ENCODE peak calls at places on chromosomes 5 and 9, in five cellular contexts. E, A, N, Q and F are unnamed samples.

GRCh38 chr5:62475072-62475471 is 62.5 kb downstream of the IPO11 start:
- DNase-seq in E (no peak), Q (no peak), N (no peak), A (no peak), F (peak; percentile 60)

GRCh38 chr9:92185681-92186080 is 70.5 kb upstream of the SPTLC1 start:
- DNase-seq in A (no peak), Q (no peak), N (no peak), E (no peak), F (no peak)

GRCh38 chr5:80213467-80213866 is 42.4 kb downstream of the SERINC5 start:
- DNase-seq in Q (no peak), A (no peak), E (no peak), N (no peak), F (no peak)

GRCh38 chr9:125147401-125147951 is 4.1 kb upstream of the SCAI start:
- DNase-seq in A (no peak), N (no peak), Q (no peak), E (no peak), F (no peak)

GRCh38 chr5:84227221-84227620 is 157.5 kb downstream of the EDIL3 start:
- DNase-seq in Q (no peak), N (no peak), E (no peak), A (no peak), F (no peak)

GRCh38 chr5:69432412-69433206 is 17.7 kb downstream of the MARVELD2 start:
- DNase-seq in Q (no peak), A (no peak), E (no peak), N (no peak), F (no peak)

GRCh38 chr9:92713528-92713927 is 43.6 kb upstream of the IPPK start:
- DNase-seq in E (no peak), A (no peak), Q (no peak), N (no peak), F (no peak)

GRCh38 chr5:55535199-55535905 is 588 bp upstream of the PLPP1 start:
- DNase-seq in A (no peak), E (no peak), Q (no peak), N (no peak), F (no peak)

GRCh38 chr9:136659861-136660784 is 2.6 kb upstream of the EGFL7 start:
- DNase-seq in N (no peak), E (no peak), Q (no peak), A (no peak), F (no peak)

GRCh38 chr9:132099741-132100407 is 20.2 kb upstream of the MED27 start:
- DNase-seq in A (no peak), N (no peak), Q (no peak), E (no peak), F (no peak)

GRCh38 chr9:132505961-132506691 is 76.3 kb upstream of the BARHL1 start:
- DNase-seq in E (no peak), A (no peak), Q (no peak), N (no peak), F (no peak)

GRCh38 chr5:178213748-178214151 is 9.4 kb downstream of the HNRNPAB start:
- DNase-seq in A (peak; percentile 58), E (no peak), Q (no peak), N (peak; percentile 80), F (no peak)

GRCh38 chr5:180644825-180645608 is 4.4 kb downstream of the FLT4 start:
- DNase-seq in E (no peak), N (peak; percentile 39), Q (peak; percentile 25), A (peak; percentile 3), F (no peak)

GRCh38 chr9:137435381-137435891 is 5.7 kb downstream of the ENTPD8 start:
- DNase-seq in Q (no peak), N (peak; percentile 55), E (no peak), A (no peak), F (no peak)

GRCh38 chr5:40507095-40507494 is 172.6 kb upstream of the PTGER4 start:
- DNase-seq in E (no peak), Q (no peak), A (no peak), N (no peak), F (no peak)

GRCh38 chr9:85610074-85610855 is 131.5 kb downstream of the AGTPBP1 start:
- DNase-seq in Q (peak; percentile 20), A (peak; percentile 81), N (no peak), E (no peak), F (peak; percentile 48)

DNA sequence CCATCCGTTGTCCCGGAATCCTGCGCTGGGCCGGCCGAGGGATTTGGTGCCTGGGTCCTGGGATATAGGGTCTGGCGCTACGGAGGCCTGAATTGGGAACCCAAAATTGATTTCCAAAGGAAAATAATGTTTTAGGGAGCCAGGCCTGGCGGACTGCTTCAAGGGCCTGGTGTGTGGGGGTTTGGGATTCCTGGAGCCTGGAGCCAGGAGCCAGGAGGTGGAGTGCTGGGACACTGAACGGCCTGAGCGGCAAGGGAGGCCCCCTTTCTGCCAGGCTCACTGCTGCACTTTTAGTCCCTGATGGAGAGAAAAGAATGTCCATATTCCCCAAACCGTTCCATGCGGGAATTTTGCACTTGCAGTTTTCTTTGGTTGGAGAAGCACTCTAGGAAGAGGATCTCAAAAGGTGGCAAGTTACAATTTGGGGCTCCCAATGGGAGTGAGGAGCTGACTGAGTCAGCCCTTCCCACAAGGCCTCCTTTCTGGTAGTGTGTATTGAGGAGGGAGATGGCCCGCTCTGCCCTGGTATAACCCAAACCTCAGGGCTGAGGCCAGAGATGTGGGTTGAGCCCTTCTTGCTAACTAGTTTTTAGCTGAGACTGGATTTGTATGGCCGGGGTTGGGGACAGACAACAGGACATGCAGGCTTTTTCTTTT is 2.2 kb downstream of the LMX1B start:
- DNase-seq in E (no peak), A (no peak), Q (no peak), N (peak; percentile 12), F (no peak)
- TF ChIP-seq CTCF in E (no peak), A (no peak), Q (no peak), N (no peak), F (peak; percentile 3)

DNA sequence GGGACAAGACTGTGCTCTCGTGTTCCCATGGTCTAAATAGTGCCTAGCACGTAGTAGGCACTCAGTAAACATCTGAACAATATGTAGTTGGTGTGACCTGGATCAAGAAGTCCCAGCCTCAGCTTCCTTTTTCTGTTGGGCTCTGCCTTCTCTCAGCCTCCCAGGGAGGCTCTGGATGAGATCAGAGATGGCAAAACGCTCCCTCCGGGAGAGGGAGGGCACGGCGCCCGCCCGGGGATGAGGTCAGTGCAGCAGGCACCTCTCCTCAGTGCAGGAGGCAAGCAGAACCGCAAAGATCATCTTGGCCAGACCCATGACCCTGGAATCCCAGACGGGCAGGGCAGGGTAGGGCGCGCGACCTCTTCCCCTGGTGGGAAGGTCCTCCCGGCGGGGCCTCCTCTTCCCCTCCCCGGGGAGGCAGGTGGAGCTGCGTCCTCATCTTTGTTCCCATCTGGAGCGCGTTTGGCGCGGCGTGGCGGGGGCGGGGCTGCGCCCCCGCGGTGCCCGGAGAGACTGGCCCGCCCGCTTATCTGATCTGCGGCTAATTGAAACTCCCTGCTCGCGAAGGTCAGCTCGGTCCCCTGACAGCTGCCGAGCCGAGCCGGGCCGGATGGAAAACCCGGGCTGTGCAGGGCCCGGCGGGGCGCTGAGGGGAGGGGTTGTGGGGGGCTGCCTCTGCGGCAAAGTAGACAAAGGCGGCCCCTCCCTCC is 60.9 kb downstream of the CXXC5 start:
- DNase-seq in N (no peak), A (peak; percentile 79), E (no peak), Q (peak; percentile 70), F (peak; percentile 33)
- H3K27ac ChIP-seq in N (peak overlapping the region; percentile 60), A (peak overlapping the region; percentile 56), E (peak overlapping the region; percentile 68), Q (peak overlapping the region; percentile 46), F (peak overlapping the region; percentile 53)

GRCh38 chr9:121562261-121562780 is 62.7 kb upstream of the GGTA1 start:
- DNase-seq in A (no peak), Q (no peak), E (no peak), N (no peak), F (no peak)

GRCh38 chr9:121563425-121563824 is 63.8 kb upstream of the GGTA1 start:
- DNase-seq in A (no peak), E (no peak), Q (no peak), N (no peak), F (no peak)

GRCh38 chr9:121563881-121564460 is 64.3 kb upstream of the GGTA1 start:
- DNase-seq in N (no peak), E (no peak), Q (no peak), A (no peak), F (no peak)

GRCh38 chr9:121560921-121561320 is 61.3 kb upstream of the GGTA1 start:
- DNase-seq in Q (no peak), E (no peak), N (no peak), A (no peak), F (no peak)

DNA sequence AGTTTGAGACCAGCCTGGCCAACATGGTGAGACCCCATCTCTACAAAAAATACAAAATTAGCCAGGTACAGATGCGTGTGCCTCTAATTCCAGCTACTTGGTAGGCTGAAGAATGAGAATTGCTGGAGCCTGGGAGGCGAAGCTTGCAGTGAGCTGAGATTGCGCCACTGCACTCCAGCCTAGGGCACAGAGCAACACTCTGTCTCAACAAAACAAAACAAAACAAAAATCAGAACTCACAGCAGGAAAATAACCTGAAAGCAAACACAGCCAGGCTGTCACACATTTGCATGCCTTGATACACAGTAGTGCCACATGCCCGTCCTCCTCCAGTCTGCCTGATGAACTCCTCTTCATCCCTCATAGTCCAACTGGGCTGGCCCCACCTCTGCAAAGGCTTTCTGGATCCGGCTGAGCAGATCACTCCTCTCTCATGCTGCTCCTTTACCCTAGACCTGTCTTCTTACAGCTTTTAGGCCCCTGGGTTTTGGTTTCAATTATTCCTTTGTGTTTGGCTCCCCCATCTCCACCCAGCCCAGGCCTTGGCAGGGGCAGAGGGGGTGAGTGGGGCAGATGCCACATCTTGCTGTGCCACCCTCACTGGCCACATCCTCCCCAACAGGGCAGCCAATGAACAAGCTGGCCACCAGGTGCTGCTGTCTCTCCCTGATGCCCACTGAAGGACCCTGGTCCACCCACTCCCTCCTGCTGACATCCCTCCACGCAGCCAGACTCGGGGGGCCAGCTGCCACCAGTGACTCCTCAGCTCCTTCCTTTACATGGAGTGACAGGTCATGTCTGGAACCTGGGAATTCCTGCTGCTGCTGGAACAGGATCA is 62.0 kb upstream of the GGTA1 start:
- DNase-seq in N (no peak), A (no peak), E (no peak), Q (no peak), F (no peak)
- TF ChIP-seq CTCF in N (no peak), A (peak; percentile 5), E (no peak), Q (no peak), F (peak; percentile 8)

DNA sequence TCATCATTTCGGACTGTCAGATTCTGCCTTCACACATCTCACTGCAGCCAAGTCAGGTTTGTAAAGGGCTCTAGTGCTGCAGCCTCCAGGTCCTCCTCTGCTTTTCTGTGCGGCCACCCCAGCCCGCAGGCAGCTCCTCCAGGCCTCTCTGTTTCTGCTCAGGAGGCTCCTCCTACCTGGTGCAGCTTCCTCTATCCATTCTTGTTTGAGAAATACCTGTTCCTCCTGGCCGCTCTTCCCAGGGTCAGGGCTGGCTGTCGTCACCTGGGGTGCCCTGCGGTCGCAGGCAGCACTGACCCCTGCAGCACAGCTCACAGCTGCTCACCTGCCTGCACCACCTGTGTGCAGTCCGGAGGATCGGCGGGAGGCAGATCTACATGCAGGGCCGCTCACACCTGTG is 387.7 kb upstream of the IRX4 start:
- DNase-seq in E (no peak), Q (no peak), A (no peak), N (no peak), F (no peak)
- H3K27ac ChIP-seq in E (no peak overlapping the region), Q (no peak overlapping the region), A (no peak overlapping the region), N (no peak overlapping the region), F (no peak overlapping the region)

DNA sequence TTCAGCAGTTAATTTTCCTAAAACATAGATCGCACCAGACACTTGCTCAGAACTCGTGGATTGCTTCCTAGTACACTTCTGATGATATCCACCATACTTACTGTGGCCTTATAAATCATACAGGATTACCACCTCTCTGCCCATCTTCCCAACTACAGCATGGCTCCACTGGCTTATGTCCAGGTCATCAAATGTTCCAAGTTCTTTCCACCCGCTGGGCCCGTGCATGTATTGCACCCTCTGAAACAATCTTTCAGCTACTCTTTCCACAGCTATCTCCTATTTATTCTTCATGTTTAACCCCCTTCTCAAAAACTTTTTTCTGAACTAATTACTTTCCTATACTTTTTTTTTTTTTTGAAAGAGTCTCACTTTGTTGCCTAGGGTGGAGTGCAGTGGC is 18.5 kb downstream of the FBXW2 start:
- DNase-seq in Q (no peak), N (no peak), A (no peak), E (no peak), F (no peak)
- TF ChIP-seq CTCF in Q (no peak), N (no peak), A (no peak), E (no peak), F (peak; percentile 19)